ENCODE peak calls at places on chromosomes 6 and 20, in nine cellular contexts. S, A, U, G, Z, K, D, N and M are unnamed samples.

GRCh38 chr6:85124472-85125428 is 325.1 kb upstream of the NT5E start:
- DNase-seq in S (no peak), A (no peak), U (no peak), G (no peak), Z (no peak), K (no peak), D (no peak), N (no peak), M (no peak)

GRCh38 chr6:160430203-160430602 is 82.0 kb downstream of the SLC22A3 start:
- DNase-seq in S (no peak), A (no peak), U (no peak), G (no peak), Z (no peak), K (no peak), D (no peak), N (no peak), M (no peak)

GRCh38 chr20:2387180-2387577 is 6.5 kb downstream of the TGM6 start:
- DNase-seq in S (no peak), A (peak; percentile 30), U (peak; percentile 57), G (no peak), Z (peak; percentile 48), K (no peak), D (peak; percentile 62), N (no peak), M (no peak)

GRCh38 chr20:54062812-54063280 is 7.5 kb downstream of the BCAS1 start:
- DNase-seq in S (peak; percentile 54), A (peak; percentile 59), U (no peak), G (no peak), Z (peak; percentile 33), K (no peak), D (peak; percentile 56), N (no peak), M (no peak)

GRCh38 chr6:130365166-130366010 is 429 bp upstream of the TMEM200A start:
- DNase-seq in S (no peak), A (no peak), U (no peak), G (no peak), Z (peak; percentile 54), K (peak; percentile 62), D (peak; percentile 89), N (peak; percentile 56), M (peak; percentile 89)

GRCh38 chr6:37669887-37670437 is 27.7 kb downstream of the MDGA1 start:
- DNase-seq in S (no peak), A (no peak), U (no peak), G (no peak), Z (no peak), K (no peak), D (no peak), N (no peak), M (no peak)

GRCh38 chr6:35419431-35419830 is 32.7 kb upstream of the FANCE start:
- DNase-seq in S (no peak), A (no peak), U (no peak), G (no peak), Z (no peak), K (no peak), D (peak; percentile 34), N (no peak), M (no peak)

GRCh38 chr20:38173237-38174156 is 8.4 kb upstream of the TGM2 start:
- DNase-seq in S (no peak), A (no peak), U (no peak), G (no peak), Z (peak; percentile 93), K (peak; percentile 60), D (no peak), N (no peak), M (no peak)

GRCh38 chr20:58447733-58448391 is 58.8 kb downstream of the VAPB start:
- DNase-seq in S (no peak), A (peak; percentile 15), U (peak; percentile 20), G (no peak), Z (peak; percentile 80), K (peak; percentile 50), D (peak; percentile 64), N (peak; percentile 53), M (no peak)

GRCh38 chr6:106162926-106163325 is 76.8 kb downstream of the PRDM1 start:
- DNase-seq in S (no peak), A (no peak), U (no peak), G (no peak), Z (no peak), K (no peak), D (no peak), N (no peak), M (no peak)

GRCh38 chr6:41894366-41895299 is 542 bp downstream of the USP49 start:
- DNase-seq in S (peak; percentile 16), A (peak; percentile 90), U (peak; percentile 1), G (peak; percentile 77), Z (peak; percentile 9), K (no peak), D (peak; percentile 13), N (no peak), M (no peak)

GRCh38 chr6:14567031-14567430 is 449.5 kb downstream of the CD83 start:
- DNase-seq in S (no peak), A (peak; percentile 13), U (no peak), G (no peak), Z (no peak), K (no peak), D (no peak), N (no peak), M (no peak)

GRCh38 chr6:40550096-40550731 is 37.0 kb downstream of the LRFN2 start:
- DNase-seq in S (no peak), A (peak; percentile 44), U (no peak), G (no peak), Z (peak; percentile 47), K (peak; percentile 47), D (peak; percentile 54), N (no peak), M (no peak)

GRCh38 chr6:38273325-38273724 is 366.4 kb downstream of the BTBD9 start:
- DNase-seq in S (no peak), A (no peak), U (no peak), G (no peak), Z (no peak), K (no peak), D (no peak), N (no peak), M (no peak)

GRCh38 chr6:10655508-10656055 is 38.8 kb downstream of the C6orf52 start:
- DNase-seq in S (no peak), A (no peak), U (peak; percentile 13), G (no peak), Z (no peak), K (no peak), D (no peak), N (no peak), M (no peak)